ENCODE peak calls at places on chromosomes 4 and X, in seven cellular contexts. R, L, Q, K, J, Y and B are unnamed samples.

GRCh38 chr4:97235516-97235915 is 907.8 kb downstream of the STPG2 start:
- DNase-seq in R (no peak), L (no peak), Q (no peak), K (no peak), J (no peak), Y (no peak), B (no peak)

GRCh38 chr4:112170451-112170993 is 25.3 kb downstream of the FAM241A start:
- DNase-seq in R (peak), L (peak), Q (no peak), K (no peak), J (peak), Y (no peak), B (peak)

GRCh38 chr4:52982246-52982950 is 120.3 kb downstream of the RASL11B start:
- DNase-seq in R (peak), L (peak), Q (no peak), K (peak), J (peak), Y (no peak), B (peak)

GRCh38 chrX:8731579-8732395 is at the start of gene ANOS1:
- DNase-seq in R (peak), L (peak), Q (peak), K (no peak), J (peak), Y (no peak), B (no peak)

GRCh38 chr4:172962564-172963353 is 205.9 kb upstream of the GALNT7 start:
- DNase-seq in R (no peak), L (peak), Q (no peak), K (no peak), J (peak), Y (no peak), B (no peak)

GRCh38 chr4:2716236-2716635 is 39.9 kb downstream of the TNIP2 start:
- DNase-seq in R (no peak), L (no peak), Q (no peak), K (no peak), J (no peak), Y (no peak), B (no peak)

GRCh38 chr4:71635094-71635493 is 148.8 kb downstream of the GC start:
- DNase-seq in R (no peak), L (no peak), Q (no peak), K (no peak), J (no peak), Y (no peak), B (no peak)

GRCh38 chrX:132592880-132593279 is 104.0 kb upstream of the MBNL3 start:
- DNase-seq in R (no peak), L (no peak), Q (no peak), K (no peak), J (no peak), Y (no peak), B (peak)

GRCh38 chr4:52373650-52374049 is 285.5 kb downstream of the USP46 start:
- DNase-seq in R (no peak), L (no peak), Q (no peak), K (no peak), J (no peak), Y (no peak), B (no peak)

GRCh38 chrX:12955882-12956703 is 18.8 kb upstream of the TMSB4X start:
- DNase-seq in R (peak), L (peak), Q (peak), K (peak), J (peak), Y (peak), B (no peak)

GRCh38 chr4:153137677-153138630 is 66.3 kb upstream of the TRIM2 start:
- DNase-seq in R (no peak), L (no peak), Q (no peak), K (no peak), J (no peak), Y (no peak), B (no peak)

GRCh38 chr4:125714845-125715244 is 400.1 kb downstream of the FAT4 start:
- DNase-seq in R (no peak), L (no peak), Q (no peak), K (no peak), J (no peak), Y (no peak), B (no peak)

GRCh38 chr4:86999244-86999643 is 64.4 kb downstream of the AFF1 start:
- DNase-seq in R (no peak), L (no peak), Q (no peak), K (no peak), J (no peak), Y (no peak), B (no peak)